ENCODE peak calls at places on chromosomes 11 and 22, in ten cellular contexts. One of them, this sample, is unnamed.
A peak's percentile ranks its signal among the peaks of the same experiment; 100 is the strongest.

GRCh38 chr11:78961938-78962701 is 387.5 kb upstream of the NARS2 start:
- DNase-seq in NCI-H187 treated with DMSO at 0.1 percent for 48 hours: no peak
- DNase-seq in progenitor cell of endocrine pancreas: peak; percentile 61
- DNase-seq in NAMALWA: no peak
- DNase-seq in GM19239: no peak
- DNase-seq in stimulated activated CD8-positive, alpha-beta memory T cell treated with anti-CD3 and anti-CD28 coated beads, Interleukin-4, amount 100 ng/mL, for 24 hours: no peak
- DNase-seq in midbrain: peak; percentile 53
- DNase-seq in posterior cingulate gyrus: peak; percentile 50
- DNase-seq in activated CD4-positive, alpha-beta T cell treated with anti-CD3 and anti-CD28 coated beads, Interleukin-2, amount 10 ng/mL, durations not matched to agents 7 days and 5 days: no peak
- DNase-seq in SK-N-SH: peak; percentile 94
- DNase-seq in this sample: peak; percentile 26

GRCh38 chr11:66823700-66824099 is 19.5 kb upstream of the RCE1 start:
- DNase-seq in stimulated activated CD8-positive, alpha-beta memory T cell treated with anti-CD3 and anti-CD28 coated beads, Interleukin-4, amount 100 ng/mL, for 24 hours: no peak
- DNase-seq in progenitor cell of endocrine pancreas: no peak
- DNase-seq in posterior cingulate gyrus: no peak
- DNase-seq in NCI-H187 treated with DMSO at 0.1 percent for 48 hours: no peak
- DNase-seq in SK-N-SH: no peak
- DNase-seq in midbrain: no peak
- DNase-seq in GM19239: no peak
- DNase-seq in activated CD4-positive, alpha-beta T cell treated with anti-CD3 and anti-CD28 coated beads, Interleukin-2, amount 10 ng/mL, durations not matched to agents 7 days and 5 days: no peak
- DNase-seq in NAMALWA: no peak
- DNase-seq in this sample: no peak

GRCh38 chr22:42684462-42685195 is 35.4 kb upstream of the CYB5R3 start:
- DNase-seq in stimulated activated CD8-positive, alpha-beta memory T cell treated with anti-CD3 and anti-CD28 coated beads, Interleukin-4, amount 100 ng/mL, for 24 hours: no peak
- DNase-seq in NAMALWA: no peak
- DNase-seq in GM19239: no peak
- DNase-seq in activated CD4-positive, alpha-beta T cell treated with anti-CD3 and anti-CD28 coated beads, Interleukin-2, amount 10 ng/mL, durations not matched to agents 7 days and 5 days: no peak
- DNase-seq in progenitor cell of endocrine pancreas: no peak
- DNase-seq in NCI-H187 treated with DMSO at 0.1 percent for 48 hours: no peak
- DNase-seq in midbrain: no peak
- DNase-seq in SK-N-SH: no peak
- DNase-seq in posterior cingulate gyrus: no peak
- DNase-seq in this sample: no peak

GRCh38 chr22:50530280-50530856 is 556 bp upstream of the TYMP start:
- DNase-seq in midbrain: no peak
- DNase-seq in NCI-H187 treated with DMSO at 0.1 percent for 48 hours: no peak
- DNase-seq in progenitor cell of endocrine pancreas: no peak
- DNase-seq in activated CD4-positive, alpha-beta T cell treated with anti-CD3 and anti-CD28 coated beads, Interleukin-2, amount 10 ng/mL, durations not matched to agents 7 days and 5 days: peak; percentile 72
- DNase-seq in posterior cingulate gyrus: no peak
- DNase-seq in SK-N-SH: no peak
- DNase-seq in NAMALWA: peak; percentile 73
- DNase-seq in GM19239: no peak
- DNase-seq in stimulated activated CD8-positive, alpha-beta memory T cell treated with anti-CD3 and anti-CD28 coated beads, Interleukin-4, amount 100 ng/mL, for 24 hours: peak; percentile 47
- DNase-seq in this sample: no peak

GRCh38 chr11:67731583-67731982 is 57.2 kb upstream of the ALDH3B2 start:
- DNase-seq in NCI-H187 treated with DMSO at 0.1 percent for 48 hours: no peak
- DNase-seq in posterior cingulate gyrus: no peak
- DNase-seq in activated CD4-positive, alpha-beta T cell treated with anti-CD3 and anti-CD28 coated beads, Interleukin-2, amount 10 ng/mL, durations not matched to agents 7 days and 5 days: no peak
- DNase-seq in progenitor cell of endocrine pancreas: no peak
- DNase-seq in GM19239: no peak
- DNase-seq in NAMALWA: no peak
- DNase-seq in stimulated activated CD8-positive, alpha-beta memory T cell treated with anti-CD3 and anti-CD28 coated beads, Interleukin-4, amount 100 ng/mL, for 24 hours: no peak
- DNase-seq in SK-N-SH: peak; percentile 34
- DNase-seq in midbrain: no peak
- DNase-seq in this sample: no peak

GRCh38 chr11:22076215-22076930 is 116.5 kb upstream of the ANO5 start:
- DNase-seq in GM19239: no peak
- DNase-seq in NCI-H187 treated with DMSO at 0.1 percent for 48 hours: no peak
- DNase-seq in activated CD4-positive, alpha-beta T cell treated with anti-CD3 and anti-CD28 coated beads, Interleukin-2, amount 10 ng/mL, durations not matched to agents 7 days and 5 days: no peak
- DNase-seq in stimulated activated CD8-positive, alpha-beta memory T cell treated with anti-CD3 and anti-CD28 coated beads, Interleukin-4, amount 100 ng/mL, for 24 hours: no peak
- DNase-seq in posterior cingulate gyrus: no peak
- DNase-seq in NAMALWA: no peak
- DNase-seq in midbrain: no peak
- DNase-seq in SK-N-SH: no peak
- DNase-seq in progenitor cell of endocrine pancreas: no peak
- DNase-seq in this sample: no peak

GRCh38 chr11:103055174-103055890 is 36.6 kb downstream of the DCUN1D5 start:
- DNase-seq in SK-N-SH: peak; percentile 12
- DNase-seq in posterior cingulate gyrus: no peak
- DNase-seq in GM19239: no peak
- DNase-seq in midbrain: peak; percentile 68
- DNase-seq in NCI-H187 treated with DMSO at 0.1 percent for 48 hours: no peak
- DNase-seq in NAMALWA: peak; percentile 67
- DNase-seq in progenitor cell of endocrine pancreas: no peak
- DNase-seq in stimulated activated CD8-positive, alpha-beta memory T cell treated with anti-CD3 and anti-CD28 coated beads, Interleukin-4, amount 100 ng/mL, for 24 hours: no peak
- DNase-seq in activated CD4-positive, alpha-beta T cell treated with anti-CD3 and anti-CD28 coated beads, Interleukin-2, amount 10 ng/mL, durations not matched to agents 7 days and 5 days: peak; percentile 26
- DNase-seq in this sample: no peak

GRCh38 chr11:70628881-70629844 is 230.8 kb downstream of the CTTN start:
- DNase-seq in posterior cingulate gyrus: no peak
- DNase-seq in SK-N-SH: peak; percentile 64
- DNase-seq in progenitor cell of endocrine pancreas: no peak
- DNase-seq in NAMALWA: no peak
- DNase-seq in NCI-H187 treated with DMSO at 0.1 percent for 48 hours: no peak
- DNase-seq in activated CD4-positive, alpha-beta T cell treated with anti-CD3 and anti-CD28 coated beads, Interleukin-2, amount 10 ng/mL, durations not matched to agents 7 days and 5 days: no peak
- DNase-seq in midbrain: no peak
- DNase-seq in GM19239: no peak
- DNase-seq in stimulated activated CD8-positive, alpha-beta memory T cell treated with anti-CD3 and anti-CD28 coated beads, Interleukin-4, amount 100 ng/mL, for 24 hours: no peak
- DNase-seq in this sample: peak; percentile 68

GRCh38 chr22:40220316-40221054 is 42.8 kb downstream of the TNRC6B start:
- DNase-seq in NCI-H187 treated with DMSO at 0.1 percent for 48 hours: no peak
- DNase-seq in stimulated activated CD8-positive, alpha-beta memory T cell treated with anti-CD3 and anti-CD28 coated beads, Interleukin-4, amount 100 ng/mL, for 24 hours: no peak
- DNase-seq in SK-N-SH: no peak
- DNase-seq in activated CD4-positive, alpha-beta T cell treated with anti-CD3 and anti-CD28 coated beads, Interleukin-2, amount 10 ng/mL, durations not matched to agents 7 days and 5 days: no peak
- DNase-seq in midbrain: no peak
- DNase-seq in NAMALWA: no peak
- DNase-seq in GM19239: no peak
- DNase-seq in progenitor cell of endocrine pancreas: no peak
- DNase-seq in posterior cingulate gyrus: no peak
- DNase-seq in this sample: no peak

GRCh38 chr22:44916281-44917231 is 93.2 kb downstream of the PHF21B start:
- DNase-seq in stimulated activated CD8-positive, alpha-beta memory T cell treated with anti-CD3 and anti-CD28 coated beads, Interleukin-4, amount 100 ng/mL, for 24 hours: no peak
- DNase-seq in progenitor cell of endocrine pancreas: no peak
- DNase-seq in activated CD4-positive, alpha-beta T cell treated with anti-CD3 and anti-CD28 coated beads, Interleukin-2, amount 10 ng/mL, durations not matched to agents 7 days and 5 days: no peak
- DNase-seq in posterior cingulate gyrus: no peak
- DNase-seq in SK-N-SH: no peak
- DNase-seq in NCI-H187 treated with DMSO at 0.1 percent for 48 hours: no peak
- DNase-seq in midbrain: no peak
- DNase-seq in GM19239: no peak
- DNase-seq in NAMALWA: no peak
- DNase-seq in this sample: no peak

GRCh38 chr11:70819022-70819421 is 420.7 kb downstream of the CTTN start:
- DNase-seq in midbrain: no peak
- DNase-seq in NAMALWA: no peak
- DNase-seq in GM19239: no peak
- DNase-seq in NCI-H187 treated with DMSO at 0.1 percent for 48 hours: no peak
- DNase-seq in progenitor cell of endocrine pancreas: no peak
- DNase-seq in posterior cingulate gyrus: no peak
- DNase-seq in stimulated activated CD8-positive, alpha-beta memory T cell treated with anti-CD3 and anti-CD28 coated beads, Interleukin-4, amount 100 ng/mL, for 24 hours: no peak
- DNase-seq in SK-N-SH: no peak
- DNase-seq in activated CD4-positive, alpha-beta T cell treated with anti-CD3 and anti-CD28 coated beads, Interleukin-2, amount 10 ng/mL, durations not matched to agents 7 days and 5 days: no peak
- DNase-seq in this sample: no peak

GRCh38 chr22:35995772-35996171 is 32.9 kb downstream of the RBFOX2 start:
- DNase-seq in progenitor cell of endocrine pancreas: no peak
- DNase-seq in GM19239: no peak
- DNase-seq in NAMALWA: no peak
- DNase-seq in midbrain: no peak
- DNase-seq in NCI-H187 treated with DMSO at 0.1 percent for 48 hours: no peak
- DNase-seq in SK-N-SH: no peak
- DNase-seq in activated CD4-positive, alpha-beta T cell treated with anti-CD3 and anti-CD28 coated beads, Interleukin-2, amount 10 ng/mL, durations not matched to agents 7 days and 5 days: no peak
- DNase-seq in stimulated activated CD8-positive, alpha-beta memory T cell treated with anti-CD3 and anti-CD28 coated beads, Interleukin-4, amount 100 ng/mL, for 24 hours: no peak
- DNase-seq in posterior cingulate gyrus: no peak
- DNase-seq in this sample: no peak

GRCh38 chr22:39949964-39950737 is 10.0 kb upstream of the TMA7B start:
- DNase-seq in midbrain: no peak
- DNase-seq in NAMALWA: peak; percentile 53
- DNase-seq in stimulated activated CD8-positive, alpha-beta memory T cell treated with anti-CD3 and anti-CD28 coated beads, Interleukin-4, amount 100 ng/mL, for 24 hours: no peak
- DNase-seq in posterior cingulate gyrus: no peak
- DNase-seq in activated CD4-positive, alpha-beta T cell treated with anti-CD3 and anti-CD28 coated beads, Interleukin-2, amount 10 ng/mL, durations not matched to agents 7 days and 5 days: no peak
- DNase-seq in GM19239: no peak
- DNase-seq in progenitor cell of endocrine pancreas: no peak
- DNase-seq in NCI-H187 treated with DMSO at 0.1 percent for 48 hours: no peak
- DNase-seq in SK-N-SH: no peak
- DNase-seq in this sample: no peak

GRCh38 chr22:35439365-35439717 is 39.4 kb downstream of the MCM5 start:
- DNase-seq in NCI-H187 treated with DMSO at 0.1 percent for 48 hours: no peak
- DNase-seq in posterior cingulate gyrus: no peak
- DNase-seq in activated CD4-positive, alpha-beta T cell treated with anti-CD3 and anti-CD28 coated beads, Interleukin-2, amount 10 ng/mL, durations not matched to agents 7 days and 5 days: no peak
- DNase-seq in stimulated activated CD8-positive, alpha-beta memory T cell treated with anti-CD3 and anti-CD28 coated beads, Interleukin-4, amount 100 ng/mL, for 24 hours: no peak
- DNase-seq in NAMALWA: no peak
- DNase-seq in progenitor cell of endocrine pancreas: no peak
- DNase-seq in SK-N-SH: no peak
- DNase-seq in midbrain: no peak
- DNase-seq in GM19239: no peak
- DNase-seq in this sample: no peak

GRCh38 chr11:63503492-63503891 is 2.4 kb upstream of the LGALS12 start:
- DNase-seq in SK-N-SH: no peak
- DNase-seq in midbrain: no peak
- DNase-seq in NCI-H187 treated with DMSO at 0.1 percent for 48 hours: no peak
- DNase-seq in posterior cingulate gyrus: no peak
- DNase-seq in GM19239: no peak
- DNase-seq in NAMALWA: no peak
- DNase-seq in stimulated activated CD8-positive, alpha-beta memory T cell treated with anti-CD3 and anti-CD28 coated beads, Interleukin-4, amount 100 ng/mL, for 24 hours: no peak
- DNase-seq in activated CD4-positive, alpha-beta T cell treated with anti-CD3 and anti-CD28 coated beads, Interleukin-2, amount 10 ng/mL, durations not matched to agents 7 days and 5 days: no peak
- DNase-seq in progenitor cell of endocrine pancreas: no peak
- DNase-seq in this sample: no peak

GRCh38 chr11:88979641-88980040 is 86.1 kb downstream of the GRM5 start:
- DNase-seq in posterior cingulate gyrus: no peak
- DNase-seq in GM19239: no peak
- DNase-seq in midbrain: no peak
- DNase-seq in NAMALWA: no peak
- DNase-seq in progenitor cell of endocrine pancreas: no peak
- DNase-seq in stimulated activated CD8-positive, alpha-beta memory T cell treated with anti-CD3 and anti-CD28 coated beads, Interleukin-4, amount 100 ng/mL, for 24 hours: no peak
- DNase-seq in SK-N-SH: no peak
- DNase-seq in NCI-H187 treated with DMSO at 0.1 percent for 48 hours: no peak
- DNase-seq in activated CD4-positive, alpha-beta T cell treated with anti-CD3 and anti-CD28 coated beads, Interleukin-2, amount 10 ng/mL, durations not matched to agents 7 days and 5 days: no peak
- DNase-seq in this sample: no peak

GRCh38 chr11:2912498-2912897 is 16.7 kb downstream of the PHLDA2 start:
- DNase-seq in progenitor cell of endocrine pancreas: no peak
- DNase-seq in stimulated activated CD8-positive, alpha-beta memory T cell treated with anti-CD3 and anti-CD28 coated beads, Interleukin-4, amount 100 ng/mL, for 24 hours: no peak
- DNase-seq in NCI-H187 treated with DMSO at 0.1 percent for 48 hours: no peak
- DNase-seq in activated CD4-positive, alpha-beta T cell treated with anti-CD3 and anti-CD28 coated beads, Interleukin-2, amount 10 ng/mL, durations not matched to agents 7 days and 5 days: no peak
- DNase-seq in SK-N-SH: peak; percentile 67
- DNase-seq in posterior cingulate gyrus: no peak
- DNase-seq in midbrain: no peak
- DNase-seq in GM19239: no peak
- DNase-seq in NAMALWA: no peak
- DNase-seq in this sample: no peak

GRCh38 chr11:13465909-13466371 is 2.9 kb upstream of the BTBD10 start:
- DNase-seq in NAMALWA: peak; percentile 68
- DNase-seq in activated CD4-positive, alpha-beta T cell treated with anti-CD3 and anti-CD28 coated beads, Interleukin-2, amount 10 ng/mL, durations not matched to agents 7 days and 5 days: no peak
- DNase-seq in stimulated activated CD8-positive, alpha-beta memory T cell treated with anti-CD3 and anti-CD28 coated beads, Interleukin-4, amount 100 ng/mL, for 24 hours: no peak
- DNase-seq in GM19239: no peak
- DNase-seq in progenitor cell of endocrine pancreas: no peak
- DNase-seq in NCI-H187 treated with DMSO at 0.1 percent for 48 hours: no peak
- DNase-seq in midbrain: no peak
- DNase-seq in SK-N-SH: peak; percentile 58
- DNase-seq in posterior cingulate gyrus: no peak
- DNase-seq in this sample: no peak

GRCh38 chr22:46131151-46131587 is 19.2 kb upstream of the PPARA start:
- DNase-seq in NCI-H187 treated with DMSO at 0.1 percent for 48 hours: no peak
- DNase-seq in SK-N-SH: peak; percentile 76
- DNase-seq in activated CD4-positive, alpha-beta T cell treated with anti-CD3 and anti-CD28 coated beads, Interleukin-2, amount 10 ng/mL, durations not matched to agents 7 days and 5 days: no peak
- DNase-seq in midbrain: no peak
- DNase-seq in stimulated activated CD8-positive, alpha-beta memory T cell treated with anti-CD3 and anti-CD28 coated beads, Interleukin-4, amount 100 ng/mL, for 24 hours: no peak
- DNase-seq in NAMALWA: no peak
- DNase-seq in posterior cingulate gyrus: no peak
- DNase-seq in progenitor cell of endocrine pancreas: no peak
- DNase-seq in GM19239: no peak
- DNase-seq in this sample: no peak

GRCh38 chr11:1490651-1491050 is 4.1 kb upstream of the MOB2 start:
- DNase-seq in activated CD4-positive, alpha-beta T cell treated with anti-CD3 and anti-CD28 coated beads, Interleukin-2, amount 10 ng/mL, durations not matched to agents 7 days and 5 days: no peak
- DNase-seq in progenitor cell of endocrine pancreas: no peak
- DNase-seq in SK-N-SH: no peak
- DNase-seq in midbrain: no peak
- DNase-seq in stimulated activated CD8-positive, alpha-beta memory T cell treated with anti-CD3 and anti-CD28 coated beads, Interleukin-4, amount 100 ng/mL, for 24 hours: no peak
- DNase-seq in NAMALWA: no peak
- DNase-seq in NCI-H187 treated with DMSO at 0.1 percent for 48 hours: no peak
- DNase-seq in posterior cingulate gyrus: no peak
- DNase-seq in GM19239: no peak
- DNase-seq in this sample: no peak

This sample was measured in anterior cingulate cortex.